ENCODE peak calls at places on chromosome 21, in six cellular contexts. One of them, this sample, is unnamed.

GRCh38 chr21:37631319-37632117 is 264.9 kb downstream of the DYRK1A start:
- DNase-seq in GM12878: peak
- DNase-seq in HepG2: no peak
- DNase-seq in GM12892: no peak
- DNase-seq in K562: no peak
- DNase-seq in H1: peak
- DNase-seq in this sample: no peak

GRCh38 chr21:16058896-16059295 is 329.1 kb downstream of the USP25 start:
- DNase-seq in K562: no peak
- DNase-seq in HepG2: no peak
- DNase-seq in H1: no peak
- DNase-seq in GM12892: no peak
- DNase-seq in GM12878: no peak
- DNase-seq in this sample: no peak

GRCh38 chr21:36717901-36718465 is 19.1 kb downstream of the SIM2 start:
- DNase-seq in GM12892: no peak
- DNase-seq in HepG2: no peak
- DNase-seq in K562: no peak
- DNase-seq in GM12878: no peak
- DNase-seq in H1: no peak
- DNase-seq in this sample: no peak

GRCh38 chr21:42346866-42347600 is 3.8 kb downstream of the TFF2 start:
- DNase-seq in GM12892: no peak
- DNase-seq in H1: no peak
- DNase-seq in K562: no peak
- DNase-seq in HepG2: no peak
- DNase-seq in GM12878: no peak
- DNase-seq in this sample: no peak

GRCh38 chr21:23968008-23968407 is 1639.3 kb downstream of the MRPL39 start:
- DNase-seq in GM12892: no peak
- DNase-seq in K562: no peak
- DNase-seq in H1: no peak
- DNase-seq in HepG2: no peak
- DNase-seq in GM12878: no peak
- DNase-seq in this sample: no peak

GRCh38 chr21:37210799-37211198 is 56.3 kb downstream of the VPS26C start:
- DNase-seq in H1: no peak
- DNase-seq in GM12878: no peak
- DNase-seq in K562: no peak
- DNase-seq in GM12892: no peak
- DNase-seq in HepG2: no peak
- DNase-seq in this sample: no peak

GRCh38 chr21:31198575-31198974 is 145.5 kb downstream of the TIAM1 start:
- DNase-seq in HepG2: peak
- DNase-seq in GM12878: no peak
- DNase-seq in K562: peak
- DNase-seq in H1: no peak
- DNase-seq in GM12892: no peak
- DNase-seq in this sample: no peak

GRCh38 chr21:16145052-16145451 is 415.3 kb downstream of the USP25 start:
- DNase-seq in H1: no peak
- DNase-seq in HepG2: no peak
- DNase-seq in GM12878: no peak
- DNase-seq in K562: no peak
- DNase-seq in GM12892: no peak
- DNase-seq in this sample: no peak

GRCh38 chr21:44801468-44802395 is at the start of gene UBE2G2:
- DNase-seq in GM12892: peak
- DNase-seq in GM12878: no peak
- DNase-seq in HepG2: peak
- DNase-seq in H1: peak
- DNase-seq in K562: peak
- DNase-seq in this sample: peak

GRCh38 chr21:15243356-15243755 is 178.6 kb upstream of the NRIP1 start:
- DNase-seq in HepG2: no peak
- DNase-seq in K562: no peak
- DNase-seq in GM12892: no peak
- DNase-seq in H1: no peak
- DNase-seq in GM12878: no peak
- DNase-seq in this sample: no peak

DNA sequence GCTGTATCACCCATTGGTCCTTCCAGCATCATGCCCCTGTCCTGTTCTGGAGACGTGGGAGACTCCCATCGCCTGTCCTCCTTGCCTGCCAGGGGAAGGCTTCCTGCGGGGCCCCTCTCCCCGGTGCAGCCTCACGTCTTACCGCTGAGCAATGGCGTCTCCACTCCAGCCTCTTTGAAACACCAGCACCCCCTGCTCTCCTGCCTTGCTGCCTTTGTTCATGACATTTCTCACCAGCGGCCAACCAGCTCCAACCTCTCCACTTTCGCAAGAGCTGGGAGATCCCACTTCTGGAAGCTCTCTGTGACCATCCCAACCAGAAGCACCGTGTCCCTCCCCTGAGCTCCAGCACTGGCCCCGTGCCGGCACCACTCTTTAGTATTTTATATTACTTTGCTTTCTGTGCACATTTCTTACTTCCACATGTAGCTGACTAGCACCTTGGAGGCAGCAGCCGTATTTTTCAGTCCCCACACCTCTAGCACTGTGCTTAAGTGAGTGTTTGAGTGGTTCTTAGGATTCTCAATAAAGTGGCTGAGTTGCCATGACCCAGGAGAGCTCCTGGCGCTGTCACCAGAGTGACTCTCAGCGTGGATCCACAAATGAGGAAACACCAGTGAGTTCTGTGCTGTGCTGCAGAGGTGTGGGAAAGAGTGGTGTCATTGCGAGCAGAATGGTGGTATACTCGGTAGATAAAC is 83.5 kb downstream of the ATP5PO start:
- DNase-seq in HepG2: no peak
- DNase-seq in GM12892: no peak
- DNase-seq in K562: no peak
- DNase-seq in H1: no peak
- DNase-seq in GM12878: no peak
- DNase-seq in this sample: no peak
- TF ChIP-seq TAF1 in HepG2: no peak
- TF ChIP-seq TAF1 in GM12892: no peak
- TF ChIP-seq TAF1 in K562: no peak
- TF ChIP-seq TAF1 in H1: no peak
- TF ChIP-seq TAF1 in GM12878: no peak
- TF ChIP-seq TAF1 in this sample: no peak

DNA sequence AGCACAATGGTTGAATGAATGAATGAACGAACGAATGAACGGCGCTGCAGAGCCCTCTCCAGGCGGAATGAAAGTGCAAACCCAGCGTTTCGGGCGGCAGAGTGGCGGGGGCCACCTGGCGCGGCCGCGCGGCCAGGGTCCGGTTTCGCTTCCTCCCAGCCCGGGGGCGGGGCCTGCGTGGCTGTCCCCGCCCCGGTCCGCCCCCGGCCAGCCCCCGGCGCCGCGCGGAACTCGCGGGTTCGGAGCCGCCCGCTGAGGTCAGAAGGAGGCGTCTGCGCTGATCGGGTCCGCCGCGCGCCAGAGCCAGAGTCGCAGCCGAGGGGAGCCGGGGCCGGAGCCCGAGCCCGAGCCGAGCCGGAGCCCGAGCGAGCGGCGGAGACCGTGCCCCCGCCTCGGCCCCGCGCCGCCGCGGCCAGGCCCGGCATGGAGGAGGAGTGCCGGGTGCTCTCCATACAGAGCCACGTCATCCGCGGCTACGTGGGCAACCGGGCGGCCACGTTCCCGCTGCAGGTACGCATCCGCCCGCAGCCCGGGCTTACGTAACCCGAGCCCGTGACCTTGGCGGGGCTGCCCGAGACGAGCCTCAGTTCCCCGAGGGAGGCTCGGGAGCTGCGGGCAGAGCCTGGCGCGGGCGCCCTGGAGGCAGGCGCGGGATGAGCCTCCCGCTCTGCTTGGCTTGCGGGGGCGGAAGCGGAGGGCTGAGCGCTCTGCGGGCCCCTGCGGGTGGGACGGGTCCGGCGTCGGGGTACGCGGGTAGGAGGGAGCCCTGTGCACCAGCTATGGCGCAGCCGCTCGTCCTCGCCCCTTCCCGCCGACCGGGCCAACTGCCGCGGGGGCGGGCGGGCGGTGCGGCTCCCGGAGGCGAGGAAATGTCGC is at the start of gene PDXK:
- DNase-seq in GM12878: peak
- DNase-seq in HepG2: peak
- DNase-seq in H1: peak
- DNase-seq in GM12892: peak
- DNase-seq in K562: peak
- DNase-seq in this sample: peak
- TF ChIP-seq POLR2A in GM12878: peak
- TF ChIP-seq POLR2A in HepG2: no peak
- TF ChIP-seq POLR2A in H1: peak
- TF ChIP-seq POLR2A in GM12892: peak
- TF ChIP-seq POLR2A in K562: peak
- TF ChIP-seq POLR2A in this sample: no peak

DNA sequence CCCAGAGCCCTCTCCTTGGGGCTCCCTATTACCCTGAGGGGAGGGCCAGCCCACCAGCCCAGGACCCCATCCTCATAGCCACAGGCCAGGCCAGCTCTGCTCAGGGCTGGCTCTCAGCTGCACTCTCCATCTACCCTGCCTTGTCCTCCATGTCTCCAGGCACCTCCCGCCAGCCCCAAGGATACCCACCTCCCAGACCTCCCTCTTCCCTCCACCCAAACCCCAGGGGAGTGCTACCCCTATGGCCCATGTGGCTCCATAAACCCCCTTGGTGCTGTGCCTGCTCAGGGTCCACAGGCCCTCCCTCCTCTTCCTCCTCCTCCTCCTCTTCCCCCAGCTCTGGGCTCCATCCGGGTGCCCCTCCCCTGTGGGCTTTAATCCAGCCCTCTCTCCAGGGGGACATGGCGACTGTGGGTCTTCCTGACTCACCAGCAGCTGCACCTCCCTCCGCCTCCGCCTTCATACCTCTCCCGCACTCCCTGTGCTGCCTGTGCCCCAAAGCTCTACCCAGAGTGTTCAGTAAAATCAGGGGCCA is 9.1 kb downstream of the YBEY start:
- DNase-seq in GM12892: no peak
- DNase-seq in H1: peak
- DNase-seq in GM12878: no peak
- DNase-seq in HepG2: peak
- DNase-seq in K562: peak
- DNase-seq in this sample: no peak
- TF ChIP-seq TAF1 in GM12892: no peak
- TF ChIP-seq TAF1 in H1: no peak
- TF ChIP-seq TAF1 in GM12878: no peak
- TF ChIP-seq TAF1 in HepG2: no peak
- TF ChIP-seq TAF1 in K562: no peak
- TF ChIP-seq TAF1 in this sample: no peak

DNA sequence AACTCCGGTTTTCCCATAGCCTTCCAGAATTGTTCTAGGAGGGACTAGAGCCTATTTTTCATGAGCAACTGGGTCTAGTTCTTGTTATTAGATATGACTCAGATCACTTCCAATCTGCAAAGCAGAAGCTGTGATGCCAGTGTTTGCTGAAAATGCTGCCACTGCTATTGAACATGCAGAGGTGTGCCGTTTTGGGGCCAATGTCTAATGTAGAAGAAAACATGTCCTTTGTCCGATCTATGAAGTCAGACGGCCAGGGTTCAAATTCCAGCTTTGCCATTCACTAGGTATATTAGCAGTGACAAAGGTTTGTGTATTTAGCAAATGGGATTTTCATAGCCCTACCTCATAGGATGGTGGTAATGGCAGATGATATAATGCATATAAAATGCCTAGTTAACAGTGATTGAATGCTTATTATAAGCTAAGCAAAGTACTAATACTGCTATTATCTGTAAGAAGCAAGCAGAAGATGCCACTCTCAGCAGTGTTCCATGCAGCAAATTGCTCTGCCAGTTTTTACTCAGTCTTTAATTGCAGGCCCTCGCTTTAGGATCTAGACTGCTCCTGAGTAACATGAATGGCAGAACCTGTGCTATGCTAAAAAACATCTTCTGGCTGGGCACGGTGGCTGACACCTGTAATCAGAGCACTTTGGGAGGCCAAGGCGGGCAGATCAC is 40.1 kb upstream of the CXADR start:
- DNase-seq in K562: no peak
- DNase-seq in HepG2: peak
- DNase-seq in GM12878: no peak
- DNase-seq in GM12892: no peak
- DNase-seq in H1: no peak
- DNase-seq in this sample: no peak
- TF ChIP-seq POLR2A in K562: no peak
- TF ChIP-seq POLR2A in HepG2: no peak
- TF ChIP-seq POLR2A in GM12878: no peak
- TF ChIP-seq POLR2A in GM12892: no peak
- TF ChIP-seq POLR2A in H1: no peak
- TF ChIP-seq POLR2A in this sample: no peak

GRCh38 chr21:39057121-39057520 is 126.1 kb downstream of the PSMG1 start:
- DNase-seq in K562: no peak
- DNase-seq in GM12892: no peak
- DNase-seq in GM12878: no peak
- DNase-seq in H1: no peak
- DNase-seq in HepG2: no peak
- DNase-seq in this sample: no peak
- TF ChIP-seq TAF1 in K562: no peak
- TF ChIP-seq TAF1 in GM12892: no peak
- TF ChIP-seq TAF1 in GM12878: no peak
- TF ChIP-seq TAF1 in H1: no peak
- TF ChIP-seq TAF1 in HepG2: no peak
- TF ChIP-seq TAF1 in this sample: no peak

GRCh38 chr21:41170442-41170841 is 2.5 kb downstream of the BACE2 start:
- DNase-seq in H1: peak
- DNase-seq in K562: peak
- DNase-seq in GM12878: no peak
- DNase-seq in HepG2: peak
- DNase-seq in GM12892: peak
- DNase-seq in this sample: peak

GRCh38 chr21:41168391-41169257 is 664 bp downstream of the BACE2 start:
- DNase-seq in GM12892: no peak
- DNase-seq in K562: no peak
- DNase-seq in GM12878: no peak
- DNase-seq in HepG2: no peak
- DNase-seq in H1: peak
- DNase-seq in this sample: peak

GRCh38 chr21:41169701-41170100 is 1.7 kb downstream of the BACE2 start:
- DNase-seq in H1: no peak
- DNase-seq in GM12892: no peak
- DNase-seq in HepG2: no peak
- DNase-seq in GM12878: no peak
- DNase-seq in K562: no peak
- DNase-seq in this sample: no peak

GRCh38 chr21:41169258-41169576 is 1.3 kb downstream of the BACE2 start:
- DNase-seq in GM12878: no peak
- DNase-seq in HepG2: no peak
- DNase-seq in GM12892: no peak
- DNase-seq in K562: no peak
- DNase-seq in H1: no peak
- DNase-seq in this sample: no peak

DNA sequence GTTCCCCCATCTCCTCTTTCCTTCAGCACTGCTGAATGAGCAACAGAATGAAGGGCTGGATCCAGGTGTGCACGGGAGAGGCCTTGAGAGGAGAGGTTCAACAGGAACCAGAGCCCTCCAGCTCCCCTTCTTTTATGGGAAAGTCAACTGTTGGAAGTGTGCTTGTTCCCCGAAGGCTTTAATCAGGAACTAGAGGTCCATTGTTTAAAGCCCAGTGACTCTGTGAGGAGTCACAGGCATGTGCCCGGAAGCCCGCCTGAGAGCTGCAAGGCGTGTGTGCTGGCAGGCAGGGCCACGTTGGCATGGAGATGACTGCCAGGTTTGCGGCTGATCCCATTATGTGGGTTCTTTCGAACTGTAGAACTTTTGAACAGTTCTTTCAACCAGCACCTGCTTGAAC is 3.2 kb downstream of the BACE2 start:
- DNase-seq in GM12878: no peak
- DNase-seq in K562: no peak
- DNase-seq in H1: no peak
- DNase-seq in HepG2: no peak
- DNase-seq in GM12892: no peak
- DNase-seq in this sample: no peak
- TF ChIP-seq POLR2A in GM12878: no peak
- TF ChIP-seq POLR2A in K562: no peak
- TF ChIP-seq POLR2A in H1: no peak
- TF ChIP-seq POLR2A in HepG2: no peak
- TF ChIP-seq POLR2A in GM12892: no peak
- TF ChIP-seq POLR2A in this sample: no peak